ENCODE peak calls at places on chromosomes 6 and 20, in six cellular contexts. T is HCT116, M is nephron progenitor cell, J is AG10803, H is AG09309, I is heart right ventricle. W is an unnamed sample.

GRCh38 chr6:156250593-156250992 is 526.6 kb upstream of the ARID1B start:
- DNase-seq in T (no peak), M (no peak), J (no peak), H (no peak), I (no peak), W (no peak)

GRCh38 chr6:170281331-170282292 is 9.3 kb downstream of the DLL1 start:
- DNase-seq in T (no peak), M (no peak), J (no peak), H (no peak), I (peak; percentile 9), W (no peak)

GRCh38 chr6:52208612-52209011 is 22.4 kb downstream of the IL17A start:
- DNase-seq in T (no peak), M (no peak), J (no peak), H (no peak), I (no peak), W (no peak)

GRCh38 chr6:169527306-169527705 is 174.5 kb downstream of the WDR27 start:
- DNase-seq in T (no peak), M (no peak), J (peak; percentile 70), H (no peak), I (no peak), W (no peak)

GRCh38 chr6:361411-362132 is 30.0 kb upstream of the IRF4 start:
- DNase-seq in T (no peak), M (no peak), J (no peak), H (no peak), I (no peak), W (no peak)

GRCh38 chr6:110178626-110179405 is 654 bp downstream of the WASF1 start:
- DNase-seq in T (peak; percentile 42), M (peak; percentile 42), J (peak; percentile 64), H (peak; percentile 29), I (peak; percentile 30), W (no peak)

GRCh38 chr20:41617059-41617921 is 887 bp downstream of the CHD6 start:
- DNase-seq in T (no peak), M (no peak), J (peak; percentile 47), H (no peak), I (peak; percentile 54), W (no peak)

GRCh38 chr6:142945071-142945445 is at the start of gene HIVEP2:
- DNase-seq in T (no peak), M (peak; percentile 86), J (peak; percentile 84), H (no peak), I (peak; percentile 85), W (no peak)

GRCh38 chr20:51966296-51966971 is 164.1 kb upstream of the SALL4 start:
- DNase-seq in T (peak; percentile 81), M (peak; percentile 44), J (peak; percentile 68), H (no peak), I (peak; percentile 13), W (no peak)

GRCh38 chr6:19599813-19600464 is 237.2 kb upstream of the ID4 start:
- DNase-seq in T (no peak), M (no peak), J (no peak), H (no peak), I (no peak), W (no peak)

GRCh38 chr6:31826793-31827285 is 699 bp upstream of the HSPA1B start:
- DNase-seq in T (no peak), M (peak; percentile 45), J (peak; percentile 92), H (peak; percentile 64), I (peak; percentile 84), W (no peak)

GRCh38 chr6:15110721-15111354 is 135.0 kb upstream of the JARID2 start:
- DNase-seq in T (no peak), M (no peak), J (no peak), H (no peak), I (no peak), W (no peak)

GRCh38 chr20:15756001-15756400 is 817.2 kb downstream of the KIF16B start:
- DNase-seq in T (no peak), M (no peak), J (no peak), H (no peak), I (no peak), W (no peak)

GRCh38 chr6:14883921-14884320 is 361.9 kb upstream of the JARID2 start:
- DNase-seq in T (no peak), M (peak; percentile 54), J (peak; percentile 56), H (no peak), I (no peak), W (no peak)

GRCh38 chr6:38172739-38173415 is 353.4 kb downstream of the ZFAND3 start:
- DNase-seq in T (no peak), M (no peak), J (no peak), H (no peak), I (no peak), W (no peak)

GRCh38 chr20:37681384-37681977 is 12.3 kb upstream of the CTNNBL1 start:
- DNase-seq in T (no peak), M (peak; percentile 28), J (no peak), H (no peak), I (no peak), W (no peak)

GRCh38 chr6:52263709-52264320 is 19.5 kb upstream of the IL17F start:
- DNase-seq in T (no peak), M (peak; percentile 64), J (peak; percentile 67), H (peak; percentile 35), I (peak; percentile 49), W (no peak)

GRCh38 chr6:20402181-20403079 is 751 bp downstream of the E2F3 start:
- DNase-seq in T (peak; percentile 12), M (peak; percentile 67), J (peak; percentile 24), H (no peak), I (peak; percentile 32), W (no peak)

GRCh38 chr6:49453221-49453620 is 9.8 kb downstream of the MMUT start:
- DNase-seq in T (no peak), M (no peak), J (no peak), H (no peak), I (no peak), W (no peak)

DNA sequence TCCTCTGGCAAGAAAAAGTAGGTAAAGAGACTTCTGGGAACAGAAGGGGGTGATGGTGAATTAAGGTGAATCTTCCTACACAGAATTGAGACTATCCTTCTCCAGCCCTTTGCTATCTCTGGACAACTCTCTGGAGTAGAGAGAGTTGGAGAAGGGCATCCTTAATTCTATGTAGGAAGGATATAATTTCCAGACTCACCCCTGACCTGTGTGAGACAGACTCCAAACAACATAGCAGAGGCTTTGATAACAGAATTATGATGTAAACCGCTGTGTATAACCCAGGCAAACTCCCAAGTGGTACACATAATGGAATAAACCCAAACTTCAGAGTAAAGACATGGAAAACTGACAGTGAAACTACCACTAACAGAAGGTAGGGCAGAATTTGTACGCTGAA is 186.5 kb downstream of the MEI4 start:
- DNase-seq in T (no peak), M (no peak), J (no peak), H (no peak), I (no peak), W (no peak)
- TF ChIP-seq CTCF in T (no peak), M (no peak), J (no peak), H (no peak), I (no peak), W (no peak)

DNA sequence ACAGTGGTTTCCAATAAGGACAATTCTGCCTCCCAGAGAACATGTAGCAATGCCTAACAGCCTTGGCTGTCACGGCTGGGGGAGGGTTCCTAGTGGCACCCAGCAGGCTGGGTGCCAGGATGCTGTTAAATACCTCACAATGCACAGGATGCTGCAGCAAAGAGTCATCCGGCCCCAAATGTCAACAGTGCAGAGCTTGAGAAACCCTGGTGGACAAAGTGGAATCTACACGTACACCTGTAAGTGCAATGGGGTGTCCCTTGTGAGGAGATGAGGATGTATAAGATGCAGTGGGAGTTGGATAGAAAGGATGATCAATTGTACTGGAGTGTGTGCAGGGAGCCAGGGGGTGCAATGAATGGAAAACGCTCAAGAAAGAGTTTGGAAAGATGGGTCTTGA is 142.4 kb downstream of the FNDC1 start:
- DNase-seq in T (no peak), M (no peak), J (peak; percentile 25), H (no peak), I (no peak), W (no peak)
- TF ChIP-seq CTCF in T (peak; percentile 48), M (no peak), J (peak; percentile 16), H (no peak), I (no peak), W (no peak)

DNA sequence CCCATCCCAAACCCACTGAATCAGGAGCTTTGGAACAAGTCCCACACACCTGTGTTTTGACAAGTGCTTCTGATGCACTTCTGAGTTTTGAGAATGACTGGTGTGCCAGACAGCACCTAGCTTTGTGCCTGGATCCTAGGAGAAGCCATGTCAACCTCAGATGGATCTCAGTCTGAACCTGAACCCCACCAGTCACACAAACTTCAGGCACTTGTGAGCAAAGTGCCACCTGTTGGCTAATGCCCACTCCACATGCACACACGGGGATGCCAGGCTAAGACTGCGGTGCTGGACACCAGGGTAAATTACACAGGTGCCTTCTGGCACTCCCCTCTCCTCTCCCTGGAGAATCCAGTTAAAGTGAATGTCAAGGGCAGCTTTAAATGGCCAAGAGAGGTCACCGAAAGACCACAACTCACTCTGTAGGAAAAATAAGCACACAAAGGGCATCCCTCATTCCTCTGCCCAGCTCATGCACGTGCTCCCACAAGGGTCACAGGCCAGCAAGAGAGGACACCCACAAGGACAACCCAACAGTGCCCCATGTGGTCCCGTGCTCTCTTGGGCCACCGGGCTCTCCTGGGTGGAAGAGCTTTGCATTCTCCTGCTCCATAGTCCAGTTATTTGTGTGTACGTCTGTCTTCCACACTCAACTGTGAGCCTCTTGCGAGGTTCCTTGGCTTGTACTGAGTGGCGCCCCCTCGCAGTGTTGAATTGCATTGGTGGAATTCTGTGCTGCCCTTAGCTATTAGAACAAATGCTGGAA is 45.6 kb downstream of the TAF8 start:
- DNase-seq in T (no peak), M (no peak), J (no peak), H (no peak), I (no peak), W (no peak)
- TF ChIP-seq CTCF in T (peak; percentile 38), M (no peak), J (peak; percentile 8), H (no peak), I (no peak), W (peak; percentile 4)

GRCh38 chr6:134176283-134176975 is 124.0 kb upstream of the SLC2A12 start:
- DNase-seq in T (no peak), M (peak; percentile 63), J (peak; percentile 58), H (no peak), I (peak; percentile 66), W (no peak)

GRCh38 chr6:134174790-134175531 is 122.5 kb upstream of the SLC2A12 start:
- DNase-seq in T (peak; percentile 73), M (peak; percentile 97), J (peak; percentile 88), H (no peak), I (peak; percentile 95), W (peak; percentile 57)

GRCh38 chr6:134177236-134177635 is 124.8 kb upstream of the SLC2A12 start:
- DNase-seq in T (no peak), M (no peak), J (no peak), H (no peak), I (no peak), W (no peak)

GRCh38 chr6:134173936-134174789 is 121.7 kb upstream of the SLC2A12 start:
- DNase-seq in T (peak; percentile 76), M (peak; percentile 92), J (peak; percentile 84), H (peak; percentile 66), I (peak; percentile 82), W (no peak)

DNA sequence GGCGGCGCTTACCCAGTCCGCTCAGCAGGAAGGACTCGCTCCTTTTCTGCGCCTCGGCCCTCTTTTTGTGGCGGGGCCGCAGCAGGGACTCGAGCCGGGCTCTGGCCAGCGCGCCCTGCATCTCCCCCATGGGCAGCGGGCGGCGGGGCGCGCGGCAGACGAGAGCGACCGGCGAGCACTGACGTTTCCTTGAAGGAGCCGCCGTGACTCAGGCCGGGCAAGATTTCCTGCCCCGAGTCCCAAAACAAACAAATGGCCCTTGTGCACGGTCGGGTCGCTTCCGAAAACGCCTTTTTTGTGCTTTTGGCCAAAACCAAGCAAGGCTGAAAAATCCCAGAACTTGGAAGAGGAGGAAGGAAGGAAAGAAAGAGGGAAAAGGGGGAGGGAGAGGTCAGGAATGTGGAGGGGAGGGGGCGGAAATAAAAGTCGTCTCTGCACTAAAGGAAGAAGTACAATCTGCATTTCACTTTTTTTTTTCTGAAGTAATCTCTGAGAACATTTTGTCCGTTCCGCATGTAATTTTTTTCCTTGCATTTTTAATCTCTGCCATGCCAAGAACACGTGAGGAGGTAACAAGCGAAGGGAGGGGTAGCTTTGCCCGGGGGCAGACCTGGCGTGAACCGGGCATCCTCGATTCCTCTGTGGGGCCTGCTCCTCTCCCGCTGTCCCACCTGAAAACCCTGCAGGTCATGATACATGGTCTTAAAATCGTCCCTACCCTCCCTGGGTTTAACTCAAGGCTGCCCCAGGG is 123.3 kb upstream of the SLC2A12 start:
- DNase-seq in T (peak; percentile 29), M (no peak), J (peak; percentile 71), H (no peak), I (peak; percentile 82), W (no peak)
- TF ChIP-seq CTCF in T (no peak), M (no peak), J (no peak), H (no peak), I (no peak), W (no peak)

W was measured in D721Med.